ENCODE peak calls at places on chromosomes 1 and 21, in six cellular contexts. G is T-helper 2 cell, Y is fibroblast of lung, N is NCI-H146, T is fibroblast of the aortic adventitia, I is AG04449. R is an unnamed sample.

GRCh38 chr1:111907321-111907720 is 82.1 kb downstream of the KCND3 start:
- DNase-seq in G (no peak), Y (no peak), N (no peak), T (no peak), I (no peak), R (no peak)

GRCh38 chr1:79373481-79374132 is 367.1 kb upstream of the ADGRL4 start:
- DNase-seq in G (no peak), Y (peak; percentile 26), N (no peak), T (peak; percentile 46), I (no peak), R (no peak)

GRCh38 chr1:15283500-15283899 is 36.5 kb downstream of the FHAD1 start:
- DNase-seq in G (no peak), Y (no peak), N (peak; percentile 9), T (no peak), I (no peak), R (no peak)

GRCh38 chr1:38105267-38105666 is 58.7 kb upstream of the POU3F1 start:
- DNase-seq in G (no peak), Y (no peak), N (no peak), T (no peak), I (no peak), R (no peak)

GRCh38 chr1:201145132-201145531 is 9.1 kb downstream of the TMEM9 start:
- DNase-seq in G (no peak), Y (no peak), N (no peak), T (no peak), I (no peak), R (no peak)

GRCh38 chr21:39842741-39843146 is 24.5 kb upstream of the PCP4 start:
- DNase-seq in G (no peak), Y (no peak), N (no peak), T (no peak), I (no peak), R (no peak)

GRCh38 chr1:205375816-205376545 is 19.3 kb upstream of the KLHDC8A start:
- DNase-seq in G (no peak), Y (peak; percentile 57), N (peak; percentile 69), T (peak; percentile 41), I (no peak), R (no peak)

GRCh38 chr21:44876849-44877575 is 3.5 kb upstream of the PTTG1IP start:
- DNase-seq in G (no peak), Y (no peak), N (no peak), T (no peak), I (no peak), R (no peak)

GRCh38 chr21:30839304-30839703 is 9.7 kb upstream of the KRTAP7-1 start:
- DNase-seq in G (no peak), Y (no peak), N (peak; percentile 9), T (no peak), I (no peak), R (no peak)

GRCh38 chr1:187261637-187262036 is 432.9 kb downstream of the PLA2G4A start:
- DNase-seq in G (no peak), Y (no peak), N (peak; percentile 93), T (no peak), I (no peak), R (no peak)

GRCh38 chr1:6028042-6028895 is 17.4 kb upstream of the KCNAB2 start:
- DNase-seq in G (peak; percentile 82), Y (no peak), N (no peak), T (no peak), I (no peak), R (no peak)

GRCh38 chr1:228146761-228147693 is 2.7 kb upstream of the GJC2 start:
- DNase-seq in G (no peak), Y (no peak), N (no peak), T (no peak), I (no peak), R (no peak)

GRCh38 chr1:144551107-144551542 is 41.6 kb upstream of the PPIAL4F start:
- DNase-seq in G (no peak), Y (no peak), N (peak; percentile 0), T (no peak), I (no peak), R (no peak)

GRCh38 chr1:206540044-206540758 is 32.9 kb downstream of the RASSF5 start:
- DNase-seq in G (no peak), Y (no peak), N (no peak), T (peak; percentile 61), I (no peak), R (no peak)

GRCh38 chr1:20589331-20590312 is 725 bp downstream of the CDA start:
- DNase-seq in G (no peak), Y (peak; percentile 71), N (no peak), T (peak; percentile 72), I (no peak), R (no peak)

GRCh38 chr1:150535511-150536281 is 13.5 kb upstream of the ADAMTSL4 start:
- DNase-seq in G (no peak), Y (no peak), N (no peak), T (peak; percentile 59), I (no peak), R (no peak)

GRCh38 chr1:29648798-29649374 is 412.6 kb downstream of the PTPRU start:
- DNase-seq in G (no peak), Y (no peak), N (no peak), T (no peak), I (no peak), R (no peak)

GRCh38 chr1:234658143-234658542 is 48.2 kb upstream of the IRF2BP2 start:
- DNase-seq in G (no peak), Y (peak; percentile 43), N (no peak), T (peak; percentile 79), I (peak; percentile 24), R (no peak)

GRCh38 chr1:87044840-87045239 is 130.4 kb downstream of the HS2ST1 start:
- DNase-seq in G (peak; percentile 64), Y (no peak), N (no peak), T (no peak), I (no peak), R (no peak)